ENCODE peak calls at places on chromosomes 2 and 18, in eight cellular contexts. W, Q, O, A, P, N, B and C are unnamed samples.

GRCh38 chr2:12769492-12770105 is 52.9 kb downstream of the TRIB2 start:
- DNase-seq in W (peak; percentile 65), Q (no peak), A (no peak), P (no peak), N (no peak), O (peak; percentile 56), B (no peak), C (no peak)

GRCh38 chr2:223093436-223093839 is 41.4 kb downstream of the KCNE4 start:
- DNase-seq in W (peak; percentile 54), Q (no peak), A (no peak), O (no peak), N (peak; percentile 54), B (peak; percentile 65), P (peak; percentile 61), C (no peak)

GRCh38 chr2:79576431-79576830 is 63.6 kb downstream of the CTNNA2 start:
- DNase-seq in P (no peak), W (no peak), B (no peak), O (no peak), N (no peak), A (no peak), Q (no peak), C (no peak)

GRCh38 chr2:226963528-226963927 is 127.7 kb downstream of the RHBDD1 start:
- DNase-seq in Q (peak; percentile 39), P (no peak), A (no peak), N (no peak), O (no peak), B (peak; percentile 31), W (no peak), C (no peak)

GRCh38 chr2:102032368-102033027 is 40.7 kb downstream of the IL1R2 start:
- DNase-seq in B (no peak), Q (peak; percentile 58), O (no peak), P (no peak), W (no peak), A (no peak), N (no peak), C (no peak)

GRCh38 chr2:174023591-174024523 is 58.7 kb upstream of the SP3 start:
- DNase-seq in P (peak; percentile 57), W (no peak), B (peak; percentile 88), A (no peak), N (peak; percentile 86), O (peak; percentile 71), Q (peak; percentile 98), C (peak; percentile 81)

GRCh38 chr2:66571873-66572272 is 136.9 kb downstream of the MEIS1 start:
- DNase-seq in W (no peak), A (no peak), Q (peak; percentile 42), N (no peak), P (no peak), B (no peak), O (no peak), C (no peak)

GRCh38 chr2:128495996-128496547 is 177.4 kb upstream of the HS6ST1 start:
- DNase-seq in O (no peak), N (no peak), W (peak; percentile 12), P (no peak), B (no peak), Q (no peak), A (no peak), C (no peak)

GRCh38 chr2:241890524-241891235 is 21.2 kb downstream of the RTP5 start:
- DNase-seq in N (no peak), W (no peak), A (no peak), P (no peak), B (no peak), O (peak; percentile 39), Q (no peak), C (no peak)

GRCh38 chr18:57437782-57438668 is 2.9 kb downstream of the ONECUT2 start:
- DNase-seq in N (peak; percentile 96), A (no peak), O (no peak), B (peak; percentile 37), Q (peak; percentile 15), W (peak; percentile 75), P (no peak), C (peak; percentile 67)

GRCh38 chr2:78699696-78700095 is 325.8 kb upstream of the REG3G start:
- DNase-seq in P (no peak), N (no peak), Q (no peak), B (no peak), O (no peak), W (no peak), A (no peak), C (no peak)

GRCh38 chr2:43798300-43798699 is 24.5 kb downstream of the DYNC2LI1 start:
- DNase-seq in W (no peak), P (no peak), N (no peak), A (no peak), Q (no peak), B (no peak), O (no peak), C (no peak)
- TF ChIP-seq CTCF in W (peak; percentile 21), P (no peak), N (peak; percentile 68), A (no peak), Q (no peak), B (no peak), O (no peak), C (peak; percentile 21)

GRCh38 chr18:48042431-48042830 is 112.0 kb upstream of the SMAD2 start:
- DNase-seq in W (no peak), O (peak; percentile 4), A (no peak), N (no peak), Q (no peak), P (no peak), B (no peak), C (no peak)
- H3K27ac ChIP-seq in W (no peak overlapping the region), O (no peak overlapping the region), A (no peak overlapping the region), N (no peak overlapping the region), Q (no peak overlapping the region), P (no peak overlapping the region), B (no peak overlapping the region), C (no peak overlapping the region)

GRCh38 chr2:127157651-127158460 is 50.9 kb upstream of the BIN1 start:
- DNase-seq in O (no peak), P (no peak), B (no peak), Q (peak; percentile 45), A (no peak), N (peak; percentile 92), W (no peak), C (no peak)
- TF ChIP-seq CTCF in O (no peak), P (no peak), B (peak; percentile 70), Q (no peak), A (no peak), N (peak; percentile 84), W (no peak), C (no peak)

GRCh38 chr2:104408266-104408665 is 445.6 kb upstream of the POU3F3 start:
- DNase-seq in P (no peak), B (no peak), N (peak; percentile 63), Q (no peak), A (no peak), O (no peak), W (no peak), C (no peak)
- H3K27ac ChIP-seq in P (no peak overlapping the region), B (no peak overlapping the region), N (peak overlapping the region; percentile 89), Q (no peak overlapping the region), A (no peak overlapping the region), O (no peak overlapping the region), W (no peak overlapping the region), C (no peak overlapping the region)